ENCODE peak calls at places on chromosomes 13 and 19, in ten cellular contexts. T is breast epithelium, E is tibial artery, W is fibroblast of the aortic adventitia, U is left ventricle myocardium inferior, C is A549, I is GM20000, Y is MM.1S, Q is cardiac fibroblast, D is upper lobe of right lung. J is an unnamed sample.

GRCh38 chr13:101341464-101341863 is 74.8 kb downstream of the NALCN start:
- DNase-seq in I (no peak), T (no peak), U (no peak), D (no peak), E (no peak), C (no peak), Q (no peak), Y (no peak), W (peak), J (no peak)

GRCh38 chr19:35555301-35556005 is 8.0 kb downstream of the ATP4A start:
- DNase-seq in Q (peak), D (no peak), U (no peak), E (no peak), I (peak), T (no peak), C (peak), Y (no peak), W (peak), J (no peak)

GRCh38 chr13:113147206-113147605 is 11.2 kb upstream of the PROZ start:
- DNase-seq in I (no peak), C (no peak), W (no peak), T (no peak), D (no peak), Y (no peak), E (no peak), Q (no peak), U (no peak), J (no peak)

GRCh38 chr19:40419066-40419612 is 6.0 kb upstream of the PRX start:
- DNase-seq in T (no peak), Y (no peak), C (no peak), U (no peak), I (no peak), Q (no peak), W (no peak), E (no peak), D (no peak), J (no peak)

GRCh38 chr19:55032170-55032569 is 5.9 kb downstream of the GP6 start:
- DNase-seq in Q (no peak), D (peak), C (no peak), T (no peak), Y (no peak), E (no peak), U (no peak), I (no peak), W (no peak), J (no peak)

GRCh38 chr13:30735025-30735967 is at the start of gene ALOX5AP:
- DNase-seq in C (no peak), Y (peak), W (no peak), U (no peak), T (no peak), E (no peak), I (peak), D (no peak), Q (no peak), J (no peak)

GRCh38 chr19:49823472-49823871 is 5.4 kb downstream of the MED25 start:
- DNase-seq in Y (no peak), C (no peak), Q (no peak), W (no peak), I (no peak), E (no peak), U (no peak), T (no peak), D (no peak), J (no peak)

GRCh38 chr19:12840091-12841079 is 2.1 kb downstream of the MAST1 start:
- DNase-seq in D (peak), I (peak), T (peak), Q (peak), U (peak), W (peak), Y (peak), E (no peak), C (peak), J (peak)

GRCh38 chr13:20230913-20231838 is 943 bp downstream of the GJB6 start:
- DNase-seq in Q (no peak), U (no peak), C (no peak), T (no peak), E (no peak), Y (no peak), D (no peak), I (peak), W (no peak), J (no peak)

GRCh38 chr13:81377926-81378325 is 1037.0 kb upstream of the SPRY2 start:
- DNase-seq in T (no peak), E (no peak), C (no peak), U (no peak), I (no peak), D (no peak), W (no peak), Y (no peak), Q (no peak), J (no peak)

GRCh38 chr13:18944501-18945068 is 237.0 kb downstream of the TUBA3C start:
- DNase-seq in C (no peak), W (no peak), Y (no peak), D (peak), E (no peak), T (no peak), Q (no peak), I (no peak), U (no peak), J (no peak)

DNA sequence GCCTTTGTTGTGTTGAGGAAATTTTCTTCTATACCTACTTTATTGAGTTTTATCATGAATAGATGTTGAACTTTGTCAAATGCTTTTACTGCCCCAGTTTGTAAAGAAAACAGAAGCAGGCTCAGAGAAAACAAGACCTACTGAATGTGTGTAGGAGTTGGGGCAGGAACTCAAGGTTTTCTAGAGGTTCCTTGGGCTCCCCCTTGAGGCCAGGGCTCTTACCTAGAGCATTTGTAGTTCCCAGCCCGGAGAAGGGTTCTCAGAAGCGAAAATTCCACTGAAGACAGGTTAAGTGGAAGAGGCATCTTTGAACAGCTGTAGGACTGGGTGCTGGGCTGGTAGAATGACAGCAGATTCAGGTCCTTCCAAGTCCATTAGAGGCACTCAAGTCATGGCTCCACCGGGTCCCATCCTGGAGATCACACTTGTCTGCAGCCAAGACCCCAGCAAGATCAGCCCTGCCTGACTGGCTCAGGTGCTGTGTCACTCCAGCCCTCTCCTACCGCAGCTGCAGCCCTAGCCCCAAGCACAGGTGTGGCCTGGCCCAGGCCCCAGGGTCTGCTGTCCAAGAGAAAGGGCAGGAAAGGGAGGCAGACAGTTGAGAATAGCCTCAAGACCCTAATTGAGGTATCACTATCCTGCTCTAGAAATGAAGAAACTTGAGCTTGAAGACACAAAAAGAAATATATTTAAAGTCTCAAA is 425.5 kb downstream of the PCDH20 start:
- DNase-seq in Y (no peak), I (no peak), U (no peak), D (no peak), W (no peak), T (no peak), Q (no peak), E (no peak), C (peak), J (no peak)
- TF ChIP-seq CTCF in Y (peak), I (no peak), U (no peak), D (no peak), W (no peak), T (no peak), Q (no peak), E (no peak), C (no peak), J (no peak)

GRCh38 chr19:11558881-11559828 is at the start of gene ELOF1:
- DNase-seq in C (peak), W (peak), D (peak), U (peak), E (peak), Q (peak), T (peak), Y (peak), I (peak), J (peak)
- TF ChIP-seq CTCF in C (no peak), W (peak), D (peak), U (peak), E (peak), Q (peak), T (peak), Y (peak), I (peak), J (no peak)

GRCh38 chr19:9848060-9848459 is 12.9 kb downstream of the PIN1 start:
- DNase-seq in U (no peak), W (no peak), C (no peak), E (no peak), I (peak), T (no peak), Q (no peak), D (no peak), Y (peak), J (no peak)
- TF ChIP-seq CTCF in U (peak), W (peak), C (peak), E (no peak), I (peak), T (no peak), Q (peak), D (peak), Y (peak), J (peak)

GRCh38 chr19:4369109-4369887 is 25.9 kb downstream of the MPND start:
- DNase-seq in C (no peak), W (peak), Q (no peak), I (peak), D (peak), T (peak), Y (peak), U (peak), E (no peak), J (no peak)
- TF ChIP-seq CTCF in C (no peak), W (no peak), Q (no peak), I (no peak), D (no peak), T (no peak), Y (no peak), U (no peak), E (no peak), J (no peak)

GRCh38 chr13:37984357-37984756 is 114.8 kb upstream of the TRPC4 start:
- DNase-seq in T (no peak), Q (no peak), U (no peak), D (no peak), C (peak), E (no peak), I (no peak), Y (no peak), W (no peak), J (no peak)
- TF ChIP-seq CTCF in T (no peak), Q (no peak), U (no peak), D (no peak), C (no peak), E (no peak), I (no peak), Y (no peak), W (peak), J (peak)

GRCh38 chr19:31699421-31699820 is 350.2 kb upstream of the TSHZ3 start:
- DNase-seq in C (no peak), Q (no peak), W (no peak), T (no peak), I (no peak), U (no peak), D (no peak), E (no peak), Y (no peak), J (no peak)
- TF ChIP-seq CTCF in C (no peak), Q (no peak), W (no peak), T (no peak), I (no peak), U (no peak), D (no peak), E (no peak), Y (no peak), J (no peak)

DNA sequence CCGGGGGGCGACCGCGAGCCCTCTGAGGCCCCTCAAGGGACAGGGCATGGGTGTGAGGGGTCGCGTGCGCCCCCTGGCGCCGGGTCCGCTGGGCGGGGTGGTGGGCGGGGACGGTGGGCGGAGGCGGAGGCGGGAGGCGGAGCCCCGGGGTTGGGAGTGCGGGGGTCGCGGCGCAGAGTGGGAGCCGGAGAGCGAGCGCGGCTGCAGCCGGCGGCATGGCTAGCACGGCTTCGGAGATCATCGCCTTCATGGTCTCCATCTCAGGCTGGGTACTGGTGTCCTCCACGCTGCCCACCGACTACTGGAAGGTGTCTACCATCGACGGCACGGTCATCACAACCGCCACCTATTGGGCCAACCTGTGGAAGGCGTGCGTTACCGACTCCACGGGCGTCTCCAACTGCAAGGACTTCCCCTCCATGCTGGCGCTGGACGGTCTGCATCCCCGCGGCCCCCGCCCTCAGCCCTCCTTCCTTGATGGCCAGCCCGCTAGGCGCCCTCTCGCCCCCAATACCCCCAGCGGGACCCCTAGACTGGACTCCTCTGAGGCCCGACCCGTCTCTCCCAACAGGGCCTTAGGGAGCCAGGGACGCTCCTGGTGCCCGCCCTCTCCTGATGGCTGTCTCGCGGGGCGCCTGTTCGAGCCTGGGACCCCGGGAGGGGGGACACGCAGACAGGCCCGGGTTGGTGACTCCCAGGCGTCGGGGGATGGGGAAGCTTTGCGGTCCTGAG is at the start of gene CLDN10:
- DNase-seq in T (no peak), Q (no peak), C (peak), Y (peak), D (no peak), I (peak), W (no peak), U (no peak), E (no peak), J (peak)
- TF ChIP-seq CTCF in T (no peak), Q (no peak), C (peak), Y (peak), D (no peak), I (no peak), W (peak), U (peak), E (no peak), J (peak)

GRCh38 chr19:2253106-2254051 is 2.8 kb downstream of the JSRP1 start:
- DNase-seq in I (peak), E (no peak), Y (no peak), Q (no peak), C (no peak), D (no peak), T (no peak), U (no peak), W (no peak), J (peak)
- TF ChIP-seq CTCF in I (peak), E (no peak), Y (peak), Q (no peak), C (no peak), D (no peak), T (no peak), U (no peak), W (peak), J (peak)

DNA sequence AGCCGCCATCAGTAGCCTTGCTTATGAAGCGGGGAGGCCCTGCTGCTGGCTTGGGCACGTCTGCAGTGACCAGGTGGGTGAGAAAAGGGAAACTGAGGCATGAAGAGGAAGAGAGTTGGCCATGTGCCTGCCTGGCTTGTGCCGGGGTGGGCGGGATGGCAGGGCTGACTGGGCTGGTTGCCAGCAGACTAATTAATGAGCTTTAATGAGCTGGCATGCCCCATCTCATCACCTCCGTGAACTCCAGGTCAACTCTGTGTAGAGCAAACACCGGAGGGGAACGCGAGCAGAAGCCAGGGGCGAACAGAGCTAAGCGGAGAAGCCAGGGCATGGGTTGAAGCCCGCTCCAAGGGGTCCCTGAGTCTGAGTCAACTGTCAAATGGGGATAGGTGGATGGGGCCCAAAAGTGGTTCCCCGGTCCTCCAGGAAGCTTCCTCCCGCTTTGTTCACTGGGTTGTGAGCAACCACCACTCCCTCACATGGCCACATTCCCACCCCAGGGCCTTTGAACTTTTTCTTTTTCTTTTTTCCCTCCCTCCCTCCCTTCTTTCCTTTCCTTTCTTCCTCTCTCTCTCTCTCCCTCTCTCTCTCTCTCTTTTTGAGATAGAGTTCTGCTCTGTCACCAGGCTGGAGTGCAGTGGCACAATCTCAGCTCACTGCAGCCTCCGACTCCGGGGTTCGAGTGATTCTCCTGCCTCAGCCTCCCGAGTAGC is 8.7 kb downstream of the NR2F6 start:
- DNase-seq in I (no peak), D (no peak), C (no peak), W (no peak), E (no peak), U (no peak), Q (no peak), T (no peak), Y (no peak), J (no peak)
- TF ChIP-seq CTCF in I (no peak), D (no peak), C (no peak), W (no peak), E (no peak), U (no peak), Q (no peak), T (no peak), Y (no peak), J (no peak)

J was measured in neural crest cell.